ENCODE peak calls at places on chromosome 7, in eight cellular contexts. H is H1, F is endothelial cell of umbilical vein, L is Panc1, N is spleen, T is HCT116, C is SK-N-SH, Y is K562. B is an unnamed sample.

GRCh38 chr7:50266893-50267386 is 37.6 kb upstream of the IKZF1 start:
- DNase-seq in N (peak; percentile 92), F (no peak), H (no peak), Y (peak; percentile 47), T (no peak), L (no peak), C (no peak), B (no peak)

GRCh38 chr7:38186593-38187314 is 8.7 kb downstream of the STARD3NL start:
- DNase-seq in T (no peak), Y (no peak), C (no peak), N (no peak), L (no peak), F (no peak), H (no peak), B (no peak)

GRCh38 chr7:153382591-153383225 is 623.2 kb downstream of the ACTR3B start:
- DNase-seq in C (no peak), N (no peak), T (no peak), H (no peak), L (no peak), F (no peak), Y (no peak), B (peak; percentile 83)

GRCh38 chr7:66257481-66257880 is 52.3 kb downstream of the TPST1 start:
- DNase-seq in T (peak; percentile 28), F (no peak), H (no peak), C (no peak), L (no peak), Y (no peak), N (no peak), B (no peak)

GRCh38 chr7:18689535-18689934 is 194.0 kb downstream of the HDAC9 start:
- DNase-seq in T (no peak), N (no peak), F (no peak), H (no peak), L (no peak), C (no peak), Y (no peak), B (no peak)

GRCh38 chr7:88614736-88615135 is 144.8 kb upstream of the ZNF804B start:
- DNase-seq in C (no peak), F (no peak), N (no peak), Y (no peak), L (no peak), T (no peak), H (no peak), B (no peak)

GRCh38 chr7:38374507-38374906 is 101.1 kb upstream of the TARP start:
- DNase-seq in N (no peak), C (peak; percentile 59), F (peak; percentile 70), L (no peak), H (no peak), T (no peak), Y (peak; percentile 55), B (no peak)

GRCh38 chr7:24227068-24227467 is 56.9 kb upstream of the NPY start:
- DNase-seq in H (no peak), L (no peak), T (no peak), Y (no peak), F (no peak), N (no peak), C (peak; percentile 38), B (no peak)

GRCh38 chr7:121531175-121532070 is 135.3 kb upstream of the FAM3C start:
- DNase-seq in T (no peak), H (no peak), N (no peak), F (peak; percentile 2), L (no peak), Y (no peak), C (no peak), B (no peak)

GRCh38 chr7:85705076-85705475 is 518.2 kb upstream of the SEMA3D start:
- DNase-seq in N (no peak), C (no peak), T (no peak), Y (no peak), F (no peak), L (no peak), H (no peak), B (no peak)

GRCh38 chr7:94195201-94195600 is 191.0 kb upstream of the BET1 start:
- DNase-seq in L (no peak), T (no peak), N (no peak), H (no peak), F (no peak), C (no peak), Y (no peak), B (no peak)

GRCh38 chr7:94056796-94057207 is 52.6 kb upstream of the BET1 start:
- DNase-seq in H (peak; percentile 21), N (no peak), F (no peak), T (no peak), C (no peak), L (peak; percentile 25), Y (no peak), B (no peak)

GRCh38 chr7:16652888-16653287 is 6.9 kb downstream of the BZW2 start:
- DNase-seq in C (no peak), F (no peak), Y (no peak), H (no peak), N (no peak), L (no peak), T (no peak), B (no peak)

GRCh38 chr7:7922684-7923385 is 45.8 kb upstream of the GLCCI1 start:
- DNase-seq in H (no peak), N (no peak), F (no peak), T (no peak), L (no peak), C (no peak), Y (no peak), B (no peak)

GRCh38 chr7:28408105-28408973 is 4.0 kb upstream of the CREB5 start:
- DNase-seq in H (no peak), Y (no peak), C (peak; percentile 31), N (no peak), L (no peak), T (no peak), F (no peak), B (peak; percentile 90)

DNA sequence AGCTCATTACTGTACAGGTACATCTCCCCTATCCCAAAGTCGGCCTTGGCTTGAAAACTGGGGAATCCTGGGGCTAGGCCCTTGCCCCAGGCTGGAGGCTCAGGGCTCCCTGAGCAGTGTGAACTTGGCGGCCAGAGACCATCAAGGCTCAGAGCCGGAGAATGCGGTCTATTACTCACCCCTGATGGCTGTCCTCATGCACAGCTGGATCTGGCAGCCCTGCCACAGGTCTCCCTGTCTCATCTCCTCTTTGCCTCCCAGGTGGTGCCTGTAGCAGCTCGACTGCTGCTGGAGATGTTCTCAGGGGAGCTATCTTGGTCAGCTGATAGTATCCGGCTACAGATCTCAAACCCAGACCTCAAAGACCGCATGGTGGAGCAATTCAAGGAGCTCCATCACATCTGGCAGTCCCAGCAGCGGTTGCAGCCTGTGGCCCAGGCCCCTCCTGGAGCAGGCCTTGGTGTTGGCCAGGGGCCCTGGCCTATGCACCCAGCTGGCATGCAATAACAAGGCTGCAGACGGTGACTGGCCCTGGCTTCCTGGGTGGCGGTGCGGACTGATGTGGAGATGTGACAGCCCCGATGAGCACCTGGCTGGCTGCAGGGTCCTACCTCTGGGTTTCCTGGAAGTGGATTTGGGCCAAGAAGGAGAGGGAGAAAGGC is 10.7 kb downstream of the IRF5 start:
- DNase-seq in F (no peak), T (no peak), N (no peak), H (no peak), L (no peak), Y (no peak), C (peak; percentile 32), B (no peak)
- TF ChIP-seq POLR2AphosphoS5 in F (no peak), T (no peak), N (peak; percentile 31), H (peak; percentile 15), L (no peak), Y (no peak), C (no peak), B (no peak)

GRCh38 chr7:5636446-5636835 is 145.0 kb downstream of the RNF216 start:
- DNase-seq in T (no peak), N (no peak), L (no peak), H (no peak), Y (no peak), C (no peak), F (peak; percentile 51), B (no peak)
- H3K4me3 ChIP-seq in T (no peak overlapping the region), N (no peak overlapping the region), L (no peak overlapping the region), H (no peak overlapping the region), Y (no peak overlapping the region), C (no peak overlapping the region), F (no peak overlapping the region), B (no peak overlapping the region)

GRCh38 chr7:1894313-1894900 is 224.3 kb downstream of the ELFN1 start:
- DNase-seq in N (no peak), T (no peak), L (no peak), C (no peak), Y (no peak), H (no peak), F (no peak), B (no peak)

GRCh38 chr7:1893025-1893424 is 222.9 kb downstream of the ELFN1 start:
- DNase-seq in N (no peak), F (no peak), T (no peak), L (no peak), Y (no peak), H (no peak), C (no peak), B (no peak)

GRCh38 chr7:1894906-1895663 is 225.0 kb downstream of the ELFN1 start:
- DNase-seq in T (no peak), H (no peak), Y (no peak), N (no peak), C (no peak), F (no peak), L (no peak), B (no peak)

GRCh38 chr7:1892011-1892965 is 222.2 kb downstream of the ELFN1 start:
- DNase-seq in C (no peak), N (no peak), F (no peak), Y (no peak), H (no peak), L (no peak), T (no peak), B (no peak)

DNA sequence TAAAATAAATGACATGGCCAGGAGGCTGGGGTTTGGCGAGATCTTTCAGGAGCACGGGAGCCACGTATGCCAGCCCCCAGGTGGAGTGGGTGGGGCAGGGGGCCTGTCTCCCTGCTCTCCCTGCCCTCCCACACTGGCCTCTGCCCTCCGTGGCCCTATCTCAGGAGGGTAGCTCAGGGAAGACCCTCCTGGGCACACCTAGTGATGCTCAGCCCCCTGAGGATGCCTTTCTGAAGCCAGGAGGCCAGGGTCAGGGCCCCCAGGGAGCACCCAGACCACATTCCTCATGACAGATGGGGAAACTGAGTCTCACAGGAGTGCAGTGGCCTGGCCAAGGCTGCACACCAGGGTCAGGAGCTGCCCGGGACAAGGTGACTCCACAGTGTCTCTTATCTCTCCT is 223.4 kb downstream of the ELFN1 start:
- DNase-seq in L (no peak), T (no peak), H (no peak), Y (no peak), F (no peak), N (no peak), C (no peak), B (no peak)
- H3K27ac ChIP-seq in L (no peak overlapping the region), T (no peak overlapping the region), H (peak overlapping the region; percentile 2), Y (no peak overlapping the region), F (no peak overlapping the region), N (no peak overlapping the region), C (no peak overlapping the region), B (no peak overlapping the region)

DNA sequence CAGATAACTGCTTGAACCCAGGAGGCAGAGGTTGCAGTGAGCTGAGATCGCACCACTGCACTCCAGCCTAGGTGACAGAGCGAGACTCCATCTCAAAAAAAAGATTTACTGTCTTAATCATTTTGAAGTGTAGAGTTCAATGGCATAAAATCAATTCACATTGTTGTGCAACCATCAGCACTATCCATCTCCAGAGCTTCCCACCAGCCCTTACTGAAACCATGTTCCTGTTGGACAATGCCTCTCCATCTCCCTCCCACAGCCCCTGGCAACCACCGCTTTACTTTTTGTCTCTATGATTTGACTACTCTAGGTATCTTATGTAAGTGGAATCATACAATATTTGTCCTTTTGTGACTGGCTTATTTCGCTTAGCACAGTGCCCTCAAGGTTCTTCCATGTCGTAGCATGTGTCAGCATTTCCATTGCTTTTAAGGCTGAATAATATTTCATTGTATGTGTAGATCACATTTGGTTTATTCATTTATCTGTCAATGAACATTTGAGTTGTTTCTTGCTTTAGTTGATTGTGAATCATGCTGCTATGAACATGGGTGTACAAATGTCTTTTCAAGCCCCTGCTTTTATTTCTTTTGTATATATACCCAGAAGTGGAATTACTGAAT is 33.1 kb downstream of the NACAD start:
- DNase-seq in N (no peak), F (no peak), L (no peak), Y (no peak), C (no peak), H (no peak), T (no peak), B (no peak)
- TF ChIP-seq POLR2AphosphoS5 in N (no peak), F (no peak), L (no peak), Y (no peak), C (no peak), H (no peak), T (no peak), B (no peak)

B was measured in sigmoid colon.